ENCODE peak calls at places on chromosome 22, in eight cellular contexts. K, E, Y, C, B, J, V and S are unnamed samples.

GRCh38 chr22:34973016-34973415 is 92.9 kb upstream of the ISX start:
- DNase-seq in K (no peak), E (no peak), Y (no peak), C (no peak), B (no peak), J (no peak), V (no peak), S (no peak)

GRCh38 chr22:19483481-19484244 is 3.9 kb downstream of the CDC45 start:
- DNase-seq in K (peak; percentile 85), E (no peak), Y (no peak), C (no peak), B (peak; percentile 86), J (no peak), V (peak; percentile 24), S (no peak)

GRCh38 chr22:21937041-21937820 is 15.4 kb downstream of the PPM1F start:
- DNase-seq in K (peak; percentile 24), E (peak; percentile 73), Y (no peak), C (no peak), B (no peak), J (no peak), V (no peak), S (no peak)

GRCh38 chr22:39528080-39528661 is 4.4 kb downstream of the RPS19BP1 start:
- DNase-seq in K (no peak), E (no peak), Y (no peak), C (no peak), B (no peak), J (no peak), V (no peak), S (no peak)

GRCh38 chr22:39384750-39385480 is 14.7 kb upstream of the TAB1 start:
- DNase-seq in K (peak; percentile 28), E (no peak), Y (peak; percentile 60), C (peak; percentile 61), B (peak; percentile 35), J (no peak), V (peak; percentile 22), S (no peak)

GRCh38 chr22:37126383-37126782 is 16.9 kb upstream of the TMPRSS6 start:
- DNase-seq in K (peak; percentile 11), E (no peak), Y (peak; percentile 48), C (no peak), B (no peak), J (no peak), V (no peak), S (no peak)

GRCh38 chr22:25083414-25084166 is 116.1 kb upstream of the CRYBB3 start:
- DNase-seq in K (no peak), E (no peak), Y (no peak), C (no peak), B (no peak), J (no peak), V (no peak), S (no peak)

GRCh38 chr22:25953919-25954318 is 211.9 kb downstream of the MYO18B start:
- DNase-seq in K (no peak), E (no peak), Y (no peak), C (no peak), B (no peak), J (no peak), V (no peak), S (no peak)

GRCh38 chr22:21639359-21639758 is 2.7 kb upstream of the SDF2L1 start:
- DNase-seq in K (no peak), E (no peak), Y (no peak), C (no peak), B (no peak), J (no peak), V (no peak), S (no peak)

GRCh38 chr22:35914665-35915476 is 113.8 kb downstream of the RBFOX2 start:
- DNase-seq in K (peak; percentile 93), E (peak; percentile 77), Y (peak; percentile 83), C (peak; percentile 70), B (peak; percentile 91), J (no peak), V (peak; percentile 92), S (peak; percentile 84)

GRCh38 chr22:32752326-32752725 is 49.2 kb upstream of the TIMP3 start:
- DNase-seq in K (no peak), E (no peak), Y (no peak), C (no peak), B (no peak), J (no peak), V (no peak), S (no peak)

GRCh38 chr22:34845391-34845790 is 220.6 kb upstream of the ISX start:
- DNase-seq in K (no peak), E (no peak), Y (no peak), C (no peak), B (no peak), J (no peak), V (no peak), S (no peak)

GRCh38 chr22:41915035-41915782 is at the start of gene SHISA8:
- DNase-seq in K (peak; percentile 56), E (no peak), Y (no peak), C (no peak), B (peak; percentile 64), J (peak; percentile 78), V (no peak), S (no peak)

GRCh38 chr22:50057292-50057867 is 718 bp downstream of the TTLL8 start:
- DNase-seq in K (no peak), E (no peak), Y (no peak), C (no peak), B (no peak), J (no peak), V (no peak), S (no peak)

GRCh38 chr22:50059185-50059880 is 1.2 kb upstream of the TTLL8 start:
- DNase-seq in K (peak; percentile 58), E (no peak), Y (peak; percentile 29), C (peak; percentile 28), B (peak; percentile 78), J (no peak), V (peak; percentile 58), S (no peak)

GRCh38 chr22:50058338-50059184 is 463 bp upstream of the TTLL8 start:
- DNase-seq in K (no peak), E (no peak), Y (no peak), C (no peak), B (peak; percentile 19), J (no peak), V (no peak), S (no peak)

GRCh38 chr22:50056214-50056972 is 1.7 kb downstream of the TTLL8 start:
- DNase-seq in K (no peak), E (no peak), Y (no peak), C (peak; percentile 71), B (no peak), J (no peak), V (no peak), S (no peak)

GRCh38 chr22:50057868-50058311 is at the start of gene TTLL8:
- DNase-seq in K (no peak), E (no peak), Y (no peak), C (no peak), B (no peak), J (no peak), V (no peak), S (no peak)
- H3K4me3 ChIP-seq in K (no peak within 1 kb of the TSS), E (no peak within 1 kb of the TSS), Y (peak within 1 kb of the TSS; percentile 44), C (no peak within 1 kb of the TSS), B (peak within 1 kb of the TSS; percentile 9), J (no peak within 1 kb of the TSS), V (no peak within 1 kb of the TSS), S (no peak within 1 kb of the TSS)

GRCh38 chr22:30947821-30948454 is 20.6 kb downstream of the MORC2 start:
- DNase-seq in K (peak; percentile 76), E (no peak), Y (peak; percentile 46), C (peak; percentile 44), B (peak; percentile 78), J (no peak), V (peak; percentile 79), S (no peak)

GRCh38 chr22:30945653-30946052 is 22.9 kb downstream of the MORC2 start:
- DNase-seq in K (no peak), E (no peak), Y (no peak), C (no peak), B (no peak), J (no peak), V (no peak), S (no peak)

GRCh38 chr22:30948930-30949342 is 19.6 kb downstream of the MORC2 start:
- DNase-seq in K (no peak), E (no peak), Y (peak; percentile 8), C (no peak), B (no peak), J (no peak), V (no peak), S (no peak)

GRCh38 chr22:30946354-30946753 is 22.2 kb downstream of the MORC2 start:
- DNase-seq in K (no peak), E (no peak), Y (no peak), C (no peak), B (no peak), J (no peak), V (no peak), S (no peak)

GRCh38 chr22:30947163-30947820 is 21.3 kb downstream of the MORC2 start:
- DNase-seq in K (peak; percentile 6), E (peak; percentile 49), Y (no peak), C (no peak), B (no peak), J (no peak), V (no peak), S (no peak)
- TF ChIP-seq CTCF in K (peak; percentile 17), E (no peak), Y (no peak), C (no peak), B (no peak), J (no peak), V (no peak), S (no peak)

GRCh38 chr22:46381142-46381541 is 45.6 kb downstream of the TRMU start:
- DNase-seq in K (no peak), E (no peak), Y (peak; percentile 61), C (no peak), B (peak; percentile 9), J (no peak), V (no peak), S (no peak)
- H3K4me3 ChIP-seq in K (no peak overlapping the region), E (no peak overlapping the region), Y (no peak overlapping the region), C (no peak overlapping the region), B (no peak overlapping the region), J (no peak overlapping the region), V (no peak overlapping the region), S (no peak overlapping the region)

GRCh38 chr22:45832959-45833580 is 143.9 kb downstream of the WNT7B start:
- DNase-seq in K (no peak), E (no peak), Y (no peak), C (no peak), B (no peak), J (no peak), V (no peak), S (no peak)

GRCh38 chr22:45831394-45831793 is 145.6 kb downstream of the WNT7B start:
- DNase-seq in K (peak; percentile 37), E (no peak), Y (peak; percentile 28), C (peak; percentile 31), B (peak; percentile 40), J (no peak), V (peak; percentile 56), S (no peak)

GRCh38 chr22:45833613-45834012 is 143.3 kb downstream of the WNT7B start:
- DNase-seq in K (no peak), E (no peak), Y (no peak), C (no peak), B (no peak), J (no peak), V (no peak), S (no peak)

GRCh38 chr22:45830531-45831245 is 146.3 kb downstream of the WNT7B start:
- DNase-seq in K (no peak), E (no peak), Y (peak; percentile 48), C (no peak), B (peak; percentile 11), J (no peak), V (peak; percentile 51), S (no peak)

DNA sequence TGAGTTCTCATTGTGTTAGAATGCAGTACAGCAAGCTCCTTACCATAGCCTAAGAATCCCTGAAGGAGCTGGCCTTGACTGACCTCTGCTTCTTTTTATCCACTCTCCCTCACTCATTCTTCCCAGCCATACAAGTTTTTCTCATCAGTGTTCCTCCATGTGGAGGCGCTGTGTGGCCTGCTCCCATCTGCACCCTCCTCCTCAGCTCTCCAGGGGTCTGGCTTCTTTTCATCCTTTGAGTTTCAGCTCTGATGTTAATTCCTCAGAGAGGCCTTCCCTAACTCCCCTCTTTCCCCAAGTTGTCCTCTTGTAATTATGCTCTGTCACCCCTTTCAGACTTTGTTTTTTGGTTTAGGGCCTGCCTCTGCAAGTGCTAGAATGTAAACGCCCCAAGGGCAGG is 144.8 kb downstream of the WNT7B start:
- DNase-seq in K (no peak), E (no peak), Y (no peak), C (no peak), B (no peak), J (no peak), V (no peak), S (no peak)
- TF ChIP-seq CTCF in K (no peak), E (no peak), Y (no peak), C (no peak), B (no peak), J (no peak), V (no peak), S (no peak)